ENCODE peak calls at places on chromosomes 1 and 21, in nine cellular contexts. One of them, this sample, is unnamed.
A peak's percentile ranks its signal among the peaks of the same experiment; 100 is the strongest.

GRCh38 chr21:36980280-36981048 is 14.0 kb upstream of the HLCS start:
- DNase-seq in HTR-8/SVneo: no peak
- DNase-seq in NCI-H1417: peak; percentile 88
- DNase-seq in stimulated activated CD4-positive, alpha-beta T cell treated with anti-CD3 and anti-CD28 coated beads, Interleukin-2, amount 100 ng/mL, for 24 hours: peak; percentile 22
- DNase-seq in non-pigmented ciliary epithelial cell: no peak
- DNase-seq in Daoy: peak; percentile 43
- DNase-seq in bronchial epithelial cell: no peak
- DNase-seq in AG09319: no peak
- DNase-seq in Karpas-422: no peak
- DNase-seq in this sample: peak; percentile 25

GRCh38 chr1:224211262-224211962 is 28.4 kb downstream of the DEGS1 start:
- DNase-seq in HTR-8/SVneo: no peak
- DNase-seq in NCI-H1417: peak; percentile 83
- DNase-seq in stimulated activated CD4-positive, alpha-beta T cell treated with anti-CD3 and anti-CD28 coated beads, Interleukin-2, amount 100 ng/mL, for 24 hours: no peak
- DNase-seq in non-pigmented ciliary epithelial cell: no peak
- DNase-seq in Daoy: peak; percentile 81
- DNase-seq in bronchial epithelial cell: peak; percentile 81
- DNase-seq in AG09319: no peak
- DNase-seq in Karpas-422: peak; percentile 56
- DNase-seq in this sample: no peak

GRCh38 chr1:5286244-5286643 is 631.8 kb downstream of the AJAP1 start:
- DNase-seq in HTR-8/SVneo: no peak
- DNase-seq in NCI-H1417: no peak
- DNase-seq in stimulated activated CD4-positive, alpha-beta T cell treated with anti-CD3 and anti-CD28 coated beads, Interleukin-2, amount 100 ng/mL, for 24 hours: peak; percentile 50
- DNase-seq in non-pigmented ciliary epithelial cell: no peak
- DNase-seq in Daoy: no peak
- DNase-seq in bronchial epithelial cell: no peak
- DNase-seq in AG09319: no peak
- DNase-seq in Karpas-422: peak; percentile 72
- DNase-seq in this sample: no peak

GRCh38 chr1:221765527-221765926 is 23.6 kb upstream of the DUSP10 start:
- DNase-seq in HTR-8/SVneo: no peak
- DNase-seq in NCI-H1417: no peak
- DNase-seq in stimulated activated CD4-positive, alpha-beta T cell treated with anti-CD3 and anti-CD28 coated beads, Interleukin-2, amount 100 ng/mL, for 24 hours: no peak
- DNase-seq in non-pigmented ciliary epithelial cell: no peak
- DNase-seq in Daoy: no peak
- DNase-seq in bronchial epithelial cell: peak; percentile 61
- DNase-seq in AG09319: no peak
- DNase-seq in Karpas-422: no peak
- DNase-seq in this sample: no peak

GRCh38 chr1:156847591-156848460 is 11.1 kb downstream of the INSRR start:
- DNase-seq in HTR-8/SVneo: no peak
- DNase-seq in NCI-H1417: no peak
- DNase-seq in stimulated activated CD4-positive, alpha-beta T cell treated with anti-CD3 and anti-CD28 coated beads, Interleukin-2, amount 100 ng/mL, for 24 hours: no peak
- DNase-seq in non-pigmented ciliary epithelial cell: no peak
- DNase-seq in Daoy: no peak
- DNase-seq in bronchial epithelial cell: no peak
- DNase-seq in AG09319: no peak
- DNase-seq in Karpas-422: no peak
- DNase-seq in this sample: no peak

GRCh38 chr1:113353581-113353980 is 36.7 kb upstream of the MAGI3 start:
- DNase-seq in HTR-8/SVneo: no peak
- DNase-seq in NCI-H1417: no peak
- DNase-seq in stimulated activated CD4-positive, alpha-beta T cell treated with anti-CD3 and anti-CD28 coated beads, Interleukin-2, amount 100 ng/mL, for 24 hours: no peak
- DNase-seq in non-pigmented ciliary epithelial cell: no peak
- DNase-seq in Daoy: peak; percentile 19
- DNase-seq in bronchial epithelial cell: peak; percentile 69
- DNase-seq in AG09319: no peak
- DNase-seq in Karpas-422: no peak
- DNase-seq in this sample: no peak

GRCh38 chr1:115062542-115063004 is 26.7 kb downstream of the TSPAN2 start:
- DNase-seq in HTR-8/SVneo: peak; percentile 62
- DNase-seq in NCI-H1417: no peak
- DNase-seq in stimulated activated CD4-positive, alpha-beta T cell treated with anti-CD3 and anti-CD28 coated beads, Interleukin-2, amount 100 ng/mL, for 24 hours: peak; percentile 80
- DNase-seq in non-pigmented ciliary epithelial cell: no peak
- DNase-seq in Daoy: peak; percentile 99
- DNase-seq in bronchial epithelial cell: peak; percentile 79
- DNase-seq in AG09319: no peak
- DNase-seq in Karpas-422: no peak
- DNase-seq in this sample: no peak

GRCh38 chr21:20023199-20023598 is 975.0 kb upstream of the NCAM2 start:
- DNase-seq in HTR-8/SVneo: no peak
- DNase-seq in NCI-H1417: no peak
- DNase-seq in stimulated activated CD4-positive, alpha-beta T cell treated with anti-CD3 and anti-CD28 coated beads, Interleukin-2, amount 100 ng/mL, for 24 hours: no peak
- DNase-seq in non-pigmented ciliary epithelial cell: no peak
- DNase-seq in Daoy: no peak
- DNase-seq in bronchial epithelial cell: no peak
- DNase-seq in AG09319: no peak
- DNase-seq in Karpas-422: no peak
- DNase-seq in this sample: no peak

GRCh38 chr1:147292635-147293251 is 50.3 kb downstream of the CHD1L start:
- DNase-seq in HTR-8/SVneo: no peak
- DNase-seq in NCI-H1417: no peak
- DNase-seq in stimulated activated CD4-positive, alpha-beta T cell treated with anti-CD3 and anti-CD28 coated beads, Interleukin-2, amount 100 ng/mL, for 24 hours: no peak
- DNase-seq in non-pigmented ciliary epithelial cell: peak; percentile 85
- DNase-seq in Daoy: peak; percentile 37
- DNase-seq in bronchial epithelial cell: peak; percentile 77
- DNase-seq in AG09319: peak; percentile 54
- DNase-seq in Karpas-422: no peak
- DNase-seq in this sample: no peak

GRCh38 chr1:248807067-248807737 is 18.5 kb downstream of the SH3BP5L start:
- DNase-seq in HTR-8/SVneo: no peak
- DNase-seq in NCI-H1417: peak; percentile 41
- DNase-seq in stimulated activated CD4-positive, alpha-beta T cell treated with anti-CD3 and anti-CD28 coated beads, Interleukin-2, amount 100 ng/mL, for 24 hours: peak; percentile 72
- DNase-seq in non-pigmented ciliary epithelial cell: no peak
- DNase-seq in Daoy: peak; percentile 59
- DNase-seq in bronchial epithelial cell: peak; percentile 25
- DNase-seq in AG09319: no peak
- DNase-seq in Karpas-422: peak; percentile 85
- DNase-seq in this sample: peak; percentile 38

GRCh38 chr1:230917284-230918135 is 49.2 kb upstream of the C1orf198 start:
- DNase-seq in HTR-8/SVneo: peak; percentile 57
- DNase-seq in NCI-H1417: peak; percentile 81
- DNase-seq in stimulated activated CD4-positive, alpha-beta T cell treated with anti-CD3 and anti-CD28 coated beads, Interleukin-2, amount 100 ng/mL, for 24 hours: peak; percentile 73
- DNase-seq in non-pigmented ciliary epithelial cell: no peak
- DNase-seq in Daoy: peak; percentile 72
- DNase-seq in bronchial epithelial cell: peak; percentile 58
- DNase-seq in AG09319: peak; percentile 24
- DNase-seq in Karpas-422: peak; percentile 92
- DNase-seq in this sample: peak; percentile 71

GRCh38 chr1:209692745-209693504 is 11.7 kb upstream of the HSD11B1 start:
- DNase-seq in HTR-8/SVneo: peak; percentile 66
- DNase-seq in NCI-H1417: peak; percentile 90
- DNase-seq in stimulated activated CD4-positive, alpha-beta T cell treated with anti-CD3 and anti-CD28 coated beads, Interleukin-2, amount 100 ng/mL, for 24 hours: peak; percentile 80
- DNase-seq in non-pigmented ciliary epithelial cell: peak; percentile 53
- DNase-seq in Daoy: peak; percentile 79
- DNase-seq in bronchial epithelial cell: peak; percentile 74
- DNase-seq in AG09319: peak; percentile 67
- DNase-seq in Karpas-422: peak; percentile 85
- DNase-seq in this sample: peak; percentile 94

GRCh38 chr1:66637146-66637545 is 103.2 kb downstream of the SGIP1 start:
- DNase-seq in HTR-8/SVneo: no peak
- DNase-seq in NCI-H1417: no peak
- DNase-seq in stimulated activated CD4-positive, alpha-beta T cell treated with anti-CD3 and anti-CD28 coated beads, Interleukin-2, amount 100 ng/mL, for 24 hours: no peak
- DNase-seq in non-pigmented ciliary epithelial cell: no peak
- DNase-seq in Daoy: no peak
- DNase-seq in bronchial epithelial cell: no peak
- DNase-seq in AG09319: no peak
- DNase-seq in Karpas-422: no peak
- DNase-seq in this sample: no peak

GRCh38 chr1:38190978-38191377 is 144.4 kb upstream of the POU3F1 start:
- DNase-seq in HTR-8/SVneo: no peak
- DNase-seq in NCI-H1417: no peak
- DNase-seq in stimulated activated CD4-positive, alpha-beta T cell treated with anti-CD3 and anti-CD28 coated beads, Interleukin-2, amount 100 ng/mL, for 24 hours: no peak
- DNase-seq in non-pigmented ciliary epithelial cell: no peak
- DNase-seq in Daoy: no peak
- DNase-seq in bronchial epithelial cell: no peak
- DNase-seq in AG09319: no peak
- DNase-seq in Karpas-422: no peak
- DNase-seq in this sample: no peak

GRCh38 chr1:113389356-113389952 is 861 bp upstream of the MAGI3 start:
- DNase-seq in HTR-8/SVneo: no peak
- DNase-seq in NCI-H1417: no peak
- DNase-seq in stimulated activated CD4-positive, alpha-beta T cell treated with anti-CD3 and anti-CD28 coated beads, Interleukin-2, amount 100 ng/mL, for 24 hours: no peak
- DNase-seq in non-pigmented ciliary epithelial cell: no peak
- DNase-seq in Daoy: peak; percentile 11
- DNase-seq in bronchial epithelial cell: no peak
- DNase-seq in AG09319: no peak
- DNase-seq in Karpas-422: no peak
- DNase-seq in this sample: no peak

GRCh38 chr1:235783148-235783776 is 83.4 kb downstream of the LYST start:
- DNase-seq in HTR-8/SVneo: peak; percentile 39
- DNase-seq in NCI-H1417: peak; percentile 69
- DNase-seq in stimulated activated CD4-positive, alpha-beta T cell treated with anti-CD3 and anti-CD28 coated beads, Interleukin-2, amount 100 ng/mL, for 24 hours: no peak
- DNase-seq in non-pigmented ciliary epithelial cell: peak; percentile 9
- DNase-seq in Daoy: peak; percentile 7
- DNase-seq in bronchial epithelial cell: peak; percentile 61
- DNase-seq in AG09319: peak; percentile 18
- DNase-seq in Karpas-422: peak; percentile 69
- DNase-seq in this sample: no peak

GRCh38 chr1:115278241-115278640 is 59.8 kb downstream of the NGF start:
- DNase-seq in HTR-8/SVneo: no peak
- DNase-seq in NCI-H1417: no peak
- DNase-seq in stimulated activated CD4-positive, alpha-beta T cell treated with anti-CD3 and anti-CD28 coated beads, Interleukin-2, amount 100 ng/mL, for 24 hours: no peak
- DNase-seq in non-pigmented ciliary epithelial cell: no peak
- DNase-seq in Daoy: no peak
- DNase-seq in bronchial epithelial cell: no peak
- DNase-seq in AG09319: no peak
- DNase-seq in Karpas-422: no peak
- DNase-seq in this sample: no peak

GRCh38 chr1:67459068-67459467 is 28.9 kb upstream of the SERBP1 start:
- DNase-seq in HTR-8/SVneo: no peak
- DNase-seq in NCI-H1417: peak; percentile 91
- DNase-seq in stimulated activated CD4-positive, alpha-beta T cell treated with anti-CD3 and anti-CD28 coated beads, Interleukin-2, amount 100 ng/mL, for 24 hours: no peak
- DNase-seq in non-pigmented ciliary epithelial cell: no peak
- DNase-seq in Daoy: peak; percentile 34
- DNase-seq in bronchial epithelial cell: peak; percentile 24
- DNase-seq in AG09319: no peak
- DNase-seq in Karpas-422: no peak
- DNase-seq in this sample: no peak

GRCh38 chr1:40949563-40949962 is 29.9 kb upstream of the CTPS1 start:
- DNase-seq in HTR-8/SVneo: no peak
- DNase-seq in NCI-H1417: no peak
- DNase-seq in stimulated activated CD4-positive, alpha-beta T cell treated with anti-CD3 and anti-CD28 coated beads, Interleukin-2, amount 100 ng/mL, for 24 hours: no peak
- DNase-seq in non-pigmented ciliary epithelial cell: no peak
- DNase-seq in Daoy: no peak
- DNase-seq in bronchial epithelial cell: no peak
- DNase-seq in AG09319: no peak
- DNase-seq in Karpas-422: no peak
- DNase-seq in this sample: no peak

GRCh38 chr1:232192781-232193450 is 437.0 kb downstream of the SIPA1L2 start:
- DNase-seq in HTR-8/SVneo: no peak
- DNase-seq in NCI-H1417: no peak
- DNase-seq in stimulated activated CD4-positive, alpha-beta T cell treated with anti-CD3 and anti-CD28 coated beads, Interleukin-2, amount 100 ng/mL, for 24 hours: no peak
- DNase-seq in non-pigmented ciliary epithelial cell: no peak
- DNase-seq in Daoy: peak; percentile 14
- DNase-seq in bronchial epithelial cell: peak; percentile 55
- DNase-seq in AG09319: no peak
- DNase-seq in Karpas-422: no peak
- DNase-seq in this sample: no peak

GRCh38 chr1:243493156-243494129 is 237.6 kb downstream of the SDCCAG8 start:
- DNase-seq in HTR-8/SVneo: no peak
- DNase-seq in NCI-H1417: peak; percentile 7
- DNase-seq in stimulated activated CD4-positive, alpha-beta T cell treated with anti-CD3 and anti-CD28 coated beads, Interleukin-2, amount 100 ng/mL, for 24 hours: no peak
- DNase-seq in non-pigmented ciliary epithelial cell: no peak
- DNase-seq in Daoy: no peak
- DNase-seq in bronchial epithelial cell: no peak
- DNase-seq in AG09319: no peak
- DNase-seq in Karpas-422: no peak
- DNase-seq in this sample: no peak

GRCh38 chr1:209433649-209434031 is 149.9 kb upstream of the CAMK1G start:
- DNase-seq in HTR-8/SVneo: no peak
- DNase-seq in NCI-H1417: no peak
- DNase-seq in stimulated activated CD4-positive, alpha-beta T cell treated with anti-CD3 and anti-CD28 coated beads, Interleukin-2, amount 100 ng/mL, for 24 hours: no peak
- DNase-seq in non-pigmented ciliary epithelial cell: no peak
- DNase-seq in Daoy: no peak
- DNase-seq in bronchial epithelial cell: peak; percentile 87
- DNase-seq in AG09319: no peak
- DNase-seq in Karpas-422: no peak
- DNase-seq in this sample: no peak

GRCh38 chr1:232012773-232013386 is 386.3 kb downstream of the DISC1 start:
- DNase-seq in HTR-8/SVneo: no peak
- DNase-seq in NCI-H1417: peak; percentile 76
- DNase-seq in stimulated activated CD4-positive, alpha-beta T cell treated with anti-CD3 and anti-CD28 coated beads, Interleukin-2, amount 100 ng/mL, for 24 hours: no peak
- DNase-seq in non-pigmented ciliary epithelial cell: no peak
- DNase-seq in Daoy: peak; percentile 69
- DNase-seq in bronchial epithelial cell: peak; percentile 5
- DNase-seq in AG09319: no peak
- DNase-seq in Karpas-422: no peak
- DNase-seq in this sample: no peak

GRCh38 chr1:209609403-209610377 is 26.2 kb downstream of the CAMK1G start:
- DNase-seq in HTR-8/SVneo: no peak
- DNase-seq in NCI-H1417: no peak
- DNase-seq in stimulated activated CD4-positive, alpha-beta T cell treated with anti-CD3 and anti-CD28 coated beads, Interleukin-2, amount 100 ng/mL, for 24 hours: no peak
- DNase-seq in non-pigmented ciliary epithelial cell: no peak
- DNase-seq in Daoy: no peak
- DNase-seq in bronchial epithelial cell: peak; percentile 85
- DNase-seq in AG09319: no peak
- DNase-seq in Karpas-422: no peak
- DNase-seq in this sample: peak; percentile 84

GRCh38 chr21:46098303-46099141 is 610 bp downstream of the COL6A2 start:
- DNase-seq in HTR-8/SVneo: no peak
- DNase-seq in NCI-H1417: no peak
- DNase-seq in stimulated activated CD4-positive, alpha-beta T cell treated with anti-CD3 and anti-CD28 coated beads, Interleukin-2, amount 100 ng/mL, for 24 hours: peak; percentile 14
- DNase-seq in non-pigmented ciliary epithelial cell: no peak
- DNase-seq in Daoy: peak; percentile 49
- DNase-seq in bronchial epithelial cell: no peak
- DNase-seq in AG09319: no peak
- DNase-seq in Karpas-422: no peak
- DNase-seq in this sample: peak; percentile 83

GRCh38 chr1:33713058-33713877 is 150.6 kb upstream of the HMGB4 start:
- DNase-seq in HTR-8/SVneo: no peak
- DNase-seq in NCI-H1417: no peak
- DNase-seq in stimulated activated CD4-positive, alpha-beta T cell treated with anti-CD3 and anti-CD28 coated beads, Interleukin-2, amount 100 ng/mL, for 24 hours: no peak
- DNase-seq in non-pigmented ciliary epithelial cell: no peak
- DNase-seq in Daoy: no peak
- DNase-seq in bronchial epithelial cell: no peak
- DNase-seq in AG09319: no peak
- DNase-seq in Karpas-422: no peak
- DNase-seq in this sample: no peak

GRCh38 chr1:212975607-212975918 is 25.2 kb downstream of the VASH2 start:
- DNase-seq in HTR-8/SVneo: peak; percentile 23
- DNase-seq in NCI-H1417: no peak
- DNase-seq in stimulated activated CD4-positive, alpha-beta T cell treated with anti-CD3 and anti-CD28 coated beads, Interleukin-2, amount 100 ng/mL, for 24 hours: no peak
- DNase-seq in non-pigmented ciliary epithelial cell: no peak
- DNase-seq in Daoy: no peak
- DNase-seq in bronchial epithelial cell: no peak
- DNase-seq in AG09319: no peak
- DNase-seq in Karpas-422: no peak
- DNase-seq in this sample: no peak

GRCh38 chr1:84163123-84164038 is 19.3 kb downstream of the PRKACB start:
- DNase-seq in HTR-8/SVneo: no peak
- DNase-seq in NCI-H1417: peak; percentile 62
- DNase-seq in stimulated activated CD4-positive, alpha-beta T cell treated with anti-CD3 and anti-CD28 coated beads, Interleukin-2, amount 100 ng/mL, for 24 hours: no peak
- DNase-seq in non-pigmented ciliary epithelial cell: no peak
- DNase-seq in Daoy: no peak
- DNase-seq in bronchial epithelial cell: no peak
- DNase-seq in AG09319: no peak
- DNase-seq in Karpas-422: no peak
- DNase-seq in this sample: no peak

GRCh38 chr1:34786521-34787325 is 5.7 kb downstream of the GJB3 start:
- DNase-seq in HTR-8/SVneo: peak; percentile 67
- DNase-seq in NCI-H1417: peak; percentile 85
- DNase-seq in stimulated activated CD4-positive, alpha-beta T cell treated with anti-CD3 and anti-CD28 coated beads, Interleukin-2, amount 100 ng/mL, for 24 hours: peak; percentile 75
- DNase-seq in non-pigmented ciliary epithelial cell: peak; percentile 34
- DNase-seq in Daoy: peak; percentile 75
- DNase-seq in bronchial epithelial cell: peak; percentile 58
- DNase-seq in AG09319: peak; percentile 25
- DNase-seq in Karpas-422: peak; percentile 91
- DNase-seq in this sample: peak; percentile 75

GRCh38 chr1:191695865-191696264 is 462.4 kb upstream of the RGS18 start:
- DNase-seq in HTR-8/SVneo: no peak
- DNase-seq in NCI-H1417: no peak
- DNase-seq in stimulated activated CD4-positive, alpha-beta T cell treated with anti-CD3 and anti-CD28 coated beads, Interleukin-2, amount 100 ng/mL, for 24 hours: no peak
- DNase-seq in non-pigmented ciliary epithelial cell: no peak
- DNase-seq in Daoy: no peak
- DNase-seq in bronchial epithelial cell: no peak
- DNase-seq in AG09319: no peak
- DNase-seq in Karpas-422: no peak
- DNase-seq in this sample: no peak

GRCh38 chr21:26717146-26717739 is 128.0 kb downstream of the ADAMTS1 start:
- DNase-seq in HTR-8/SVneo: peak; percentile 9
- DNase-seq in NCI-H1417: peak; percentile 63
- DNase-seq in stimulated activated CD4-positive, alpha-beta T cell treated with anti-CD3 and anti-CD28 coated beads, Interleukin-2, amount 100 ng/mL, for 24 hours: no peak
- DNase-seq in non-pigmented ciliary epithelial cell: no peak
- DNase-seq in Daoy: no peak
- DNase-seq in bronchial epithelial cell: peak; percentile 32
- DNase-seq in AG09319: no peak
- DNase-seq in Karpas-422: peak; percentile 63
- DNase-seq in this sample: no peak

This sample was measured in posterior cingulate gyrus.